ENCODE peak calls at places on chromosomes 3 and 15, in eight cellular contexts. S is posterior cingulate gyrus; T is EL; L is activated CD8-positive, alpha-beta memory T cell treated with anti-CD3 and anti-CD28 coated beads for 1 hour; D is H9; M is GM12865; U is DMS53; A is activated T-cell treated with anti-CD3 and anti-CD28 coated beads, Interleukin-2, amount 50 U/mL, for 72 hours. I is an unnamed sample.

GRCh38 chr3:126349071-126349470 is 8.1 kb downstream of the KLF15 start:
- DNase-seq in S (peak), T (no peak), L (no peak), D (no peak), M (no peak), U (no peak), A (no peak), I (no peak)

GRCh38 chr3:147619925-147620580 is 210.9 kb downstream of the ZIC1 start:
- DNase-seq in S (no peak), T (no peak), L (no peak), D (no peak), M (no peak), U (no peak), A (no peak), I (no peak)

GRCh38 chr15:62606376-62607164 is 436.0 kb upstream of the TPM1 start:
- DNase-seq in S (no peak), T (peak), L (no peak), D (no peak), M (no peak), U (no peak), A (no peak), I (no peak)

GRCh38 chr15:98231696-98232440 is 271.4 kb downstream of the ARRDC4 start:
- DNase-seq in S (no peak), T (peak), L (no peak), D (no peak), M (no peak), U (no peak), A (no peak), I (no peak)

GRCh38 chr15:74200871-74201419 is 1.6 kb downstream of the STRA6 start:
- DNase-seq in S (no peak), T (no peak), L (no peak), D (no peak), M (no peak), U (no peak), A (no peak), I (no peak)

GRCh38 chr3:67083277-67083676 is 85.2 kb downstream of the KBTBD8 start:
- DNase-seq in S (no peak), T (peak), L (no peak), D (no peak), M (peak), U (peak), A (peak), I (no peak)

GRCh38 chr3:145906755-145907154 is 254.2 kb downstream of the PLOD2 start:
- DNase-seq in S (no peak), T (no peak), L (no peak), D (no peak), M (no peak), U (no peak), A (no peak), I (no peak)

GRCh38 chr3:107676469-107677309 is 153.9 kb downstream of the BBX start:
- DNase-seq in S (no peak), T (no peak), L (no peak), D (no peak), M (peak), U (peak), A (no peak), I (peak)

GRCh38 chr3:42256135-42256819 is 9.7 kb downstream of the CCK start:
- DNase-seq in S (no peak), T (peak), L (no peak), D (no peak), M (no peak), U (peak), A (no peak), I (no peak)

GRCh38 chr15:75817151-75817935 is 25.9 kb upstream of the UBE2Q2 start:
- DNase-seq in S (no peak), T (peak), L (no peak), D (no peak), M (peak), U (no peak), A (no peak), I (no peak)

GRCh38 chr3:124364230-124365022 is 365.8 kb upstream of the UMPS start:
- DNase-seq in S (no peak), T (no peak), L (no peak), D (no peak), M (no peak), U (no peak), A (no peak), I (no peak)

GRCh38 chr3:18188491-18188890 is 236.6 kb downstream of the SATB1 start:
- DNase-seq in S (no peak), T (no peak), L (no peak), D (no peak), M (no peak), U (no peak), A (no peak), I (no peak)

GRCh38 chr3:30694148-30694547 is 87.7 kb downstream of the TGFBR2 start:
- DNase-seq in S (no peak), T (no peak), L (no peak), D (no peak), M (no peak), U (no peak), A (no peak), I (no peak)

GRCh38 chr15:65827065-65827464 is 35.0 kb upstream of the DENND4A start:
- DNase-seq in S (no peak), T (no peak), L (no peak), D (peak), M (no peak), U (peak), A (no peak), I (no peak)

GRCh38 chr15:57344282-57344681 is 32.0 kb upstream of the CGNL1 start:
- DNase-seq in S (no peak), T (no peak), L (no peak), D (no peak), M (no peak), U (no peak), A (no peak), I (no peak)

GRCh38 chr3:10389995-10390394 is 69.1 kb upstream of the SEC13 start:
- DNase-seq in S (no peak), T (no peak), L (no peak), D (no peak), M (peak), U (no peak), A (no peak), I (peak)

I was measured in germinal center.